ENCODE peak calls at places on chromosomes 5 and 9, in six cellular contexts. One of them, this sample, is unnamed.

GRCh38 chr5:132280371-132281240 is 13.6 kb upstream of the SLC22A4 start:
- DNase-seq in IMR-90: no peak
- DNase-seq in neuronal stem cell: no peak
- DNase-seq in mesenchymal stem cell: no peak
- DNase-seq in H9: peak
- DNase-seq in H1: no peak
- DNase-seq in this sample: no peak

GRCh38 chr9:91714020-91714721 is 235.9 kb downstream of the ROR2 start:
- DNase-seq in IMR-90: peak
- DNase-seq in neuronal stem cell: peak
- DNase-seq in mesenchymal stem cell: peak
- DNase-seq in H9: peak
- DNase-seq in H1: peak
- DNase-seq in this sample: peak

GRCh38 chr9:129828051-129828450 is 4.1 kb upstream of the TOR1A start:
- DNase-seq in IMR-90: no peak
- DNase-seq in neuronal stem cell: no peak
- DNase-seq in mesenchymal stem cell: no peak
- DNase-seq in H9: no peak
- DNase-seq in H1: no peak
- DNase-seq in this sample: no peak

GRCh38 chr5:106923409-106923808 is 747.3 kb downstream of the EFNA5 start:
- DNase-seq in IMR-90: no peak
- DNase-seq in neuronal stem cell: no peak
- DNase-seq in mesenchymal stem cell: no peak
- DNase-seq in H9: no peak
- DNase-seq in H1: no peak
- DNase-seq in this sample: no peak

GRCh38 chr5:2007437-2007905 is 124.7 kb upstream of the IRX4 start:
- DNase-seq in IMR-90: no peak
- DNase-seq in neuronal stem cell: no peak
- DNase-seq in mesenchymal stem cell: no peak
- DNase-seq in H9: no peak
- DNase-seq in H1: no peak
- DNase-seq in this sample: no peak

GRCh38 chr9:134869554-134870310 is 10.9 kb upstream of the FCN2 start:
- DNase-seq in IMR-90: no peak
- DNase-seq in neuronal stem cell: no peak
- DNase-seq in mesenchymal stem cell: no peak
- DNase-seq in H9: peak
- DNase-seq in H1: no peak
- DNase-seq in this sample: no peak

GRCh38 chr5:175709276-175709781 is 51.5 kb downstream of the HRH2 start:
- DNase-seq in IMR-90: no peak
- DNase-seq in neuronal stem cell: no peak
- DNase-seq in mesenchymal stem cell: no peak
- DNase-seq in H9: no peak
- DNase-seq in H1: no peak
- DNase-seq in this sample: no peak

GRCh38 chr9:37155601-37156000 is 35.2 kb downstream of the ZCCHC7 start:
- DNase-seq in IMR-90: no peak
- DNase-seq in neuronal stem cell: no peak
- DNase-seq in mesenchymal stem cell: no peak
- DNase-seq in H9: no peak
- DNase-seq in H1: no peak
- DNase-seq in this sample: no peak

GRCh38 chr5:9428272-9428671 is 117.6 kb downstream of the SEMA5A start:
- DNase-seq in IMR-90: no peak
- DNase-seq in neuronal stem cell: no peak
- DNase-seq in mesenchymal stem cell: no peak
- DNase-seq in H9: no peak
- DNase-seq in H1: no peak
- DNase-seq in this sample: no peak

GRCh38 chr9:94030318-94031179 is 53.7 kb upstream of the PTPDC1 start:
- DNase-seq in IMR-90: peak
- DNase-seq in neuronal stem cell: peak
- DNase-seq in mesenchymal stem cell: peak
- DNase-seq in H9: peak
- DNase-seq in H1: peak
- DNase-seq in this sample: peak

DNA sequence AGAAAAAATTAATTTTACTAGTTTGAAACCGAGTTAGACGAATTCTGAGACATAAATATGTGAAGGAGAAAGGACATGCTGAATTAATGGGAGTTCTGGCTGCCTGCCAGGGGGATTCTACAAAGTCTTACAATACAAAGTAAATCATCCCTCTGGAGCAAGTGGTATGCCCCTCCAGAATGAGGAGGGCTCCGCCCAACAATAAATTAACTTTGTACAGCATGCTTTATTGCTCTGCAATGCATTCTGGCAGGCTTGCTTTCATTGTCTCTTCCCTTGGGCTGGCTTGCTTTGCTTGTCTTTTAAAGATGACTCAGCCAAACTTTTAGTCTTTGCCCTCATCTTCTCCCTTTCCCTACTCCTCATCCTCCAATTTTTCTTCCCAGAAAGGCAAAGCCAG is 11.7 kb upstream of the PCDHB1 start:
- DNase-seq in IMR-90: no peak
- DNase-seq in neuronal stem cell: no peak
- DNase-seq in mesenchymal stem cell: no peak
- DNase-seq in H9: no peak
- DNase-seq in H1: no peak
- DNase-seq in this sample: peak
- H2BK15ac ChIP-seq in IMR-90: no peak
- H2BK15ac ChIP-seq in neuronal stem cell: no peak
- H2BK15ac ChIP-seq in mesenchymal stem cell: no peak
- H2BK15ac ChIP-seq in H9: no peak
- H2BK15ac ChIP-seq in H1: no peak
- H2BK15ac ChIP-seq in this sample: no peak

GRCh38 chr5:150517272-150518152 is 9.6 kb downstream of the NDST1 start:
- DNase-seq in IMR-90: peak
- DNase-seq in neuronal stem cell: no peak
- DNase-seq in mesenchymal stem cell: peak
- DNase-seq in H9: no peak
- DNase-seq in H1: no peak
- DNase-seq in this sample: peak

GRCh38 chr5:150521522-150521817 is 13.5 kb downstream of the NDST1 start:
- DNase-seq in IMR-90: no peak
- DNase-seq in neuronal stem cell: no peak
- DNase-seq in mesenchymal stem cell: no peak
- DNase-seq in H9: no peak
- DNase-seq in H1: no peak
- DNase-seq in this sample: no peak

GRCh38 chr5:150519978-150520377 is 12.0 kb downstream of the NDST1 start:
- DNase-seq in IMR-90: no peak
- DNase-seq in neuronal stem cell: no peak
- DNase-seq in mesenchymal stem cell: no peak
- DNase-seq in H9: no peak
- DNase-seq in H1: no peak
- DNase-seq in this sample: no peak

GRCh38 chr5:150520747-150521521 is 13.0 kb downstream of the NDST1 start:
- DNase-seq in IMR-90: no peak
- DNase-seq in neuronal stem cell: no peak
- DNase-seq in mesenchymal stem cell: no peak
- DNase-seq in H9: no peak
- DNase-seq in H1: no peak
- DNase-seq in this sample: no peak

GRCh38 chr5:150519560-150519945 is 11.6 kb downstream of the NDST1 start:
- DNase-seq in IMR-90: no peak
- DNase-seq in neuronal stem cell: no peak
- DNase-seq in mesenchymal stem cell: no peak
- DNase-seq in H9: no peak
- DNase-seq in H1: no peak
- DNase-seq in this sample: no peak
- H3K18ac ChIP-seq in IMR-90: no peak
- H3K18ac ChIP-seq in neuronal stem cell: peak
- H3K18ac ChIP-seq in mesenchymal stem cell: no peak
- H3K18ac ChIP-seq in H9: no peak
- H3K18ac ChIP-seq in H1: no peak
- H3K18ac ChIP-seq in this sample: no peak

GRCh38 chr9:136421791-136422190 is 11.3 kb downstream of the PMPCA start:
- DNase-seq in IMR-90: no peak
- DNase-seq in neuronal stem cell: no peak
- DNase-seq in mesenchymal stem cell: no peak
- DNase-seq in H9: no peak
- DNase-seq in H1: no peak
- DNase-seq in this sample: no peak

GRCh38 chr9:136426787-136427186 is 12.9 kb downstream of the INPP5E start:
- DNase-seq in IMR-90: no peak
- DNase-seq in neuronal stem cell: no peak
- DNase-seq in mesenchymal stem cell: no peak
- DNase-seq in H9: no peak
- DNase-seq in H1: no peak
- DNase-seq in this sample: no peak

GRCh38 chr9:136424750-136425362 is 14.4 kb downstream of the PMPCA start:
- DNase-seq in IMR-90: no peak
- DNase-seq in neuronal stem cell: no peak
- DNase-seq in mesenchymal stem cell: no peak
- DNase-seq in H9: no peak
- DNase-seq in H1: no peak
- DNase-seq in this sample: no peak

GRCh38 chr9:136422876-136423275 is 12.4 kb downstream of the PMPCA start:
- DNase-seq in IMR-90: no peak
- DNase-seq in neuronal stem cell: no peak
- DNase-seq in mesenchymal stem cell: no peak
- DNase-seq in H9: no peak
- DNase-seq in H1: no peak
- DNase-seq in this sample: no peak

GRCh38 chr9:136423432-136424146 is 13.1 kb downstream of the PMPCA start:
- DNase-seq in IMR-90: no peak
- DNase-seq in neuronal stem cell: no peak
- DNase-seq in mesenchymal stem cell: no peak
- DNase-seq in H9: no peak
- DNase-seq in H1: no peak
- DNase-seq in this sample: no peak
- H2BK15ac ChIP-seq in IMR-90: no peak
- H2BK15ac ChIP-seq in neuronal stem cell: no peak
- H2BK15ac ChIP-seq in mesenchymal stem cell: no peak
- H2BK15ac ChIP-seq in H9: no peak
- H2BK15ac ChIP-seq in H1: no peak
- H2BK15ac ChIP-seq in this sample: no peak

GRCh38 chr5:14245526-14245925 is 102.4 kb downstream of the TRIO start:
- DNase-seq in IMR-90: no peak
- DNase-seq in neuronal stem cell: no peak
- DNase-seq in mesenchymal stem cell: no peak
- DNase-seq in H9: no peak
- DNase-seq in H1: no peak
- DNase-seq in this sample: no peak
- H3K18ac ChIP-seq in IMR-90: no peak
- H3K18ac ChIP-seq in neuronal stem cell: no peak
- H3K18ac ChIP-seq in mesenchymal stem cell: no peak
- H3K18ac ChIP-seq in H9: no peak
- H3K18ac ChIP-seq in H1: no peak
- H3K18ac ChIP-seq in this sample: no peak

GRCh38 chr9:114419796-114420195 is 32.0 kb upstream of the AKNA start:
- DNase-seq in IMR-90: no peak
- DNase-seq in neuronal stem cell: no peak
- DNase-seq in mesenchymal stem cell: no peak
- DNase-seq in H9: no peak
- DNase-seq in H1: no peak
- DNase-seq in this sample: no peak
- H2BK15ac ChIP-seq in IMR-90: no peak
- H2BK15ac ChIP-seq in neuronal stem cell: no peak
- H2BK15ac ChIP-seq in mesenchymal stem cell: no peak
- H2BK15ac ChIP-seq in H9: no peak
- H2BK15ac ChIP-seq in H1: no peak
- H2BK15ac ChIP-seq in this sample: no peak

GRCh38 chr5:58072202-58072791 is 387.6 kb downstream of the PLK2 start:
- DNase-seq in IMR-90: no peak
- DNase-seq in neuronal stem cell: peak
- DNase-seq in mesenchymal stem cell: peak
- DNase-seq in H9: no peak
- DNase-seq in H1: no peak
- DNase-seq in this sample: peak
- H3K18ac ChIP-seq in IMR-90: peak
- H3K18ac ChIP-seq in neuronal stem cell: no peak
- H3K18ac ChIP-seq in mesenchymal stem cell: no peak
- H3K18ac ChIP-seq in H9: no peak
- H3K18ac ChIP-seq in H1: no peak
- H3K18ac ChIP-seq in this sample: no peak

GRCh38 chr5:177370488-177371119 is 12.9 kb downstream of the RGS14 start:
- DNase-seq in IMR-90: peak
- DNase-seq in neuronal stem cell: peak
- DNase-seq in mesenchymal stem cell: peak
- DNase-seq in H9: peak
- DNase-seq in H1: peak
- DNase-seq in this sample: peak
- H2BK15ac ChIP-seq in IMR-90: no peak
- H2BK15ac ChIP-seq in neuronal stem cell: peak
- H2BK15ac ChIP-seq in mesenchymal stem cell: peak
- H2BK15ac ChIP-seq in H9: no peak
- H2BK15ac ChIP-seq in H1: peak
- H2BK15ac ChIP-seq in this sample: no peak

GRCh38 chr5:154520861-154521453 is 42.9 kb upstream of the HAND1 start:
- DNase-seq in IMR-90: no peak
- DNase-seq in neuronal stem cell: peak
- DNase-seq in mesenchymal stem cell: peak
- DNase-seq in H9: peak
- DNase-seq in H1: peak
- DNase-seq in this sample: peak
- H3K18ac ChIP-seq in IMR-90: no peak
- H3K18ac ChIP-seq in neuronal stem cell: no peak
- H3K18ac ChIP-seq in mesenchymal stem cell: no peak
- H3K18ac ChIP-seq in H9: no peak
- H3K18ac ChIP-seq in H1: peak
- H3K18ac ChIP-seq in this sample: peak

This sample was measured in mesendoderm.